ENCODE peak calls at places on chromosomes 6 and 20, in eight cellular contexts. One of them, this sample, is unnamed.

GRCh38 chr6:149508485-149508884 is 23.7 kb upstream of the ZC3H12D start:
- DNase-seq in NB4: no peak
- DNase-seq in left lung: no peak
- DNase-seq in mesothelial cell of epicardium: no peak
- DNase-seq in KBM-7: no peak
- DNase-seq in CD8-positive, alpha-beta T cell: no peak
- DNase-seq in left cardiac atrium: no peak
- DNase-seq in cardiac fibroblast: no peak
- DNase-seq in this sample: no peak

GRCh38 chr6:138569554-138569953 is 70.3 kb upstream of the NHSL1 start:
- DNase-seq in NB4: no peak
- DNase-seq in left lung: no peak
- DNase-seq in CD8-positive, alpha-beta T cell: no peak
- DNase-seq in KBM-7: no peak
- DNase-seq in mesothelial cell of epicardium: no peak
- DNase-seq in cardiac fibroblast: no peak
- DNase-seq in left cardiac atrium: no peak
- DNase-seq in this sample: no peak

GRCh38 chr20:34980543-34981213 is 25.0 kb downstream of the MYH7B start:
- DNase-seq in KBM-7: no peak
- DNase-seq in cardiac fibroblast: no peak
- DNase-seq in NB4: no peak
- DNase-seq in left lung: peak
- DNase-seq in mesothelial cell of epicardium: no peak
- DNase-seq in CD8-positive, alpha-beta T cell: no peak
- DNase-seq in left cardiac atrium: peak
- DNase-seq in this sample: peak

GRCh38 chr6:38678178-38678760 is 24.7 kb downstream of the GLO1 start:
- DNase-seq in left lung: no peak
- DNase-seq in CD8-positive, alpha-beta T cell: no peak
- DNase-seq in cardiac fibroblast: no peak
- DNase-seq in NB4: no peak
- DNase-seq in left cardiac atrium: no peak
- DNase-seq in KBM-7: no peak
- DNase-seq in mesothelial cell of epicardium: no peak
- DNase-seq in this sample: no peak

GRCh38 chr6:89145962-89146747 is at the start of gene PM20D2:
- DNase-seq in CD8-positive, alpha-beta T cell: peak
- DNase-seq in NB4: peak
- DNase-seq in left lung: peak
- DNase-seq in cardiac fibroblast: peak
- DNase-seq in KBM-7: peak
- DNase-seq in mesothelial cell of epicardium: peak
- DNase-seq in left cardiac atrium: peak
- DNase-seq in this sample: peak

GRCh38 chr6:20001286-20001685 is 164.1 kb downstream of the ID4 start:
- DNase-seq in left cardiac atrium: no peak
- DNase-seq in KBM-7: no peak
- DNase-seq in NB4: no peak
- DNase-seq in CD8-positive, alpha-beta T cell: no peak
- DNase-seq in left lung: no peak
- DNase-seq in mesothelial cell of epicardium: no peak
- DNase-seq in cardiac fibroblast: no peak
- DNase-seq in this sample: no peak

GRCh38 chr20:63017076-63017825 is 10.5 kb upstream of the BHLHE23 start:
- DNase-seq in KBM-7: no peak
- DNase-seq in mesothelial cell of epicardium: no peak
- DNase-seq in CD8-positive, alpha-beta T cell: no peak
- DNase-seq in cardiac fibroblast: no peak
- DNase-seq in NB4: no peak
- DNase-seq in left lung: peak
- DNase-seq in left cardiac atrium: peak
- DNase-seq in this sample: peak

GRCh38 chr6:83463886-83464285 is 33.0 kb upstream of the ME1 start:
- DNase-seq in left lung: no peak
- DNase-seq in left cardiac atrium: no peak
- DNase-seq in cardiac fibroblast: peak
- DNase-seq in CD8-positive, alpha-beta T cell: no peak
- DNase-seq in NB4: no peak
- DNase-seq in KBM-7: no peak
- DNase-seq in mesothelial cell of epicardium: no peak
- DNase-seq in this sample: no peak

GRCh38 chr6:74114428-74114827 is 418.4 kb downstream of the CD109 start:
- DNase-seq in KBM-7: peak
- DNase-seq in mesothelial cell of epicardium: no peak
- DNase-seq in CD8-positive, alpha-beta T cell: no peak
- DNase-seq in NB4: peak
- DNase-seq in left cardiac atrium: no peak
- DNase-seq in cardiac fibroblast: no peak
- DNase-seq in left lung: no peak
- DNase-seq in this sample: no peak

GRCh38 chr20:37816726-37817125 is 86.2 kb upstream of the VSTM2L start:
- DNase-seq in left cardiac atrium: no peak
- DNase-seq in cardiac fibroblast: no peak
- DNase-seq in mesothelial cell of epicardium: no peak
- DNase-seq in KBM-7: no peak
- DNase-seq in NB4: no peak
- DNase-seq in CD8-positive, alpha-beta T cell: no peak
- DNase-seq in left lung: no peak
- DNase-seq in this sample: no peak

GRCh38 chr6:84777888-84778287 is 13.5 kb upstream of the TBX18 start:
- DNase-seq in NB4: no peak
- DNase-seq in KBM-7: no peak
- DNase-seq in left cardiac atrium: no peak
- DNase-seq in CD8-positive, alpha-beta T cell: no peak
- DNase-seq in left lung: no peak
- DNase-seq in mesothelial cell of epicardium: no peak
- DNase-seq in cardiac fibroblast: peak
- DNase-seq in this sample: no peak

GRCh38 chr6:53282741-53283140 is 66.0 kb downstream of the ELOVL5 start:
- DNase-seq in cardiac fibroblast: peak
- DNase-seq in NB4: no peak
- DNase-seq in left lung: no peak
- DNase-seq in CD8-positive, alpha-beta T cell: no peak
- DNase-seq in mesothelial cell of epicardium: no peak
- DNase-seq in KBM-7: no peak
- DNase-seq in left cardiac atrium: no peak
- DNase-seq in this sample: no peak

GRCh38 chr20:16518068-16518783 is 55.0 kb downstream of the KIF16B start:
- DNase-seq in CD8-positive, alpha-beta T cell: no peak
- DNase-seq in left lung: no peak
- DNase-seq in NB4: peak
- DNase-seq in cardiac fibroblast: peak
- DNase-seq in left cardiac atrium: no peak
- DNase-seq in mesothelial cell of epicardium: no peak
- DNase-seq in KBM-7: peak
- DNase-seq in this sample: no peak

GRCh38 chr6:31128093-31128676 is 7.9 kb upstream of the CDSN start:
- DNase-seq in KBM-7: peak
- DNase-seq in mesothelial cell of epicardium: peak
- DNase-seq in CD8-positive, alpha-beta T cell: peak
- DNase-seq in left cardiac atrium: peak
- DNase-seq in NB4: peak
- DNase-seq in cardiac fibroblast: peak
- DNase-seq in left lung: peak
- DNase-seq in this sample: no peak

GRCh38 chr20:1819311-1820136 is 75.7 kb upstream of the SIRPA start:
- DNase-seq in mesothelial cell of epicardium: no peak
- DNase-seq in left cardiac atrium: no peak
- DNase-seq in CD8-positive, alpha-beta T cell: no peak
- DNase-seq in cardiac fibroblast: no peak
- DNase-seq in KBM-7: peak
- DNase-seq in NB4: peak
- DNase-seq in left lung: no peak
- DNase-seq in this sample: no peak

GRCh38 chr6:16163066-16163465 is 34.2 kb downstream of the MYLIP start:
- DNase-seq in cardiac fibroblast: no peak
- DNase-seq in KBM-7: no peak
- DNase-seq in CD8-positive, alpha-beta T cell: no peak
- DNase-seq in mesothelial cell of epicardium: no peak
- DNase-seq in left cardiac atrium: no peak
- DNase-seq in NB4: no peak
- DNase-seq in left lung: no peak
- DNase-seq in this sample: no peak

GRCh38 chr6:36430351-36430750 is 12.3 kb downstream of the PXT1 start:
- DNase-seq in NB4: no peak
- DNase-seq in left lung: no peak
- DNase-seq in KBM-7: no peak
- DNase-seq in CD8-positive, alpha-beta T cell: no peak
- DNase-seq in mesothelial cell of epicardium: no peak
- DNase-seq in left cardiac atrium: no peak
- DNase-seq in cardiac fibroblast: no peak
- DNase-seq in this sample: no peak

GRCh38 chr6:9783567-9783966 is 631.3 kb downstream of the TFAP2A start:
- DNase-seq in cardiac fibroblast: no peak
- DNase-seq in KBM-7: no peak
- DNase-seq in mesothelial cell of epicardium: no peak
- DNase-seq in CD8-positive, alpha-beta T cell: no peak
- DNase-seq in left lung: no peak
- DNase-seq in NB4: no peak
- DNase-seq in left cardiac atrium: no peak
- DNase-seq in this sample: no peak